ENCODE peak calls at places on chromosomes 11 and 22, in eight cellular contexts. P is NAMALWA; D is ureter; N is skeletal muscle cell; W is T-helper 2 cell; M is stimulated activated CD8-positive, alpha-beta memory T cell treated with anti-CD3 and anti-CD28 coated beads, Interleukin-7, amount 100 ng/mL, for 48 hours; X is tibial artery; L is HCT116. H is an unnamed sample.

GRCh38 chr11:75029836-75030631 is 41.3 kb downstream of the NEU3 start:
- DNase-seq in P (no peak), D (peak; percentile 24), N (no peak), W (no peak), M (no peak), X (no peak), L (no peak), H (peak; percentile 95)

GRCh38 chr11:62193954-62194353 is 3.9 kb downstream of the SCGB1D1 start:
- DNase-seq in P (no peak), D (no peak), N (no peak), W (no peak), M (no peak), X (no peak), L (no peak), H (no peak)

GRCh38 chr11:37394236-37394870 is 796.3 kb upstream of the RAG2 start:
- DNase-seq in P (peak; percentile 5), D (no peak), N (no peak), W (no peak), M (no peak), X (no peak), L (no peak), H (peak; percentile 69)

GRCh38 chr11:131691558-131692041 is 321.2 kb downstream of the NTM start:
- DNase-seq in P (no peak), D (no peak), N (no peak), W (no peak), M (peak; percentile 8), X (no peak), L (no peak), H (no peak)

GRCh38 chr11:110524227-110524626 is 94.5 kb downstream of the FDX1 start:
- DNase-seq in P (no peak), D (no peak), N (peak; percentile 85), W (no peak), M (no peak), X (no peak), L (no peak), H (no peak)

GRCh38 chr22:49303781-49304461 is 523.8 kb downstream of the BRD1 start:
- DNase-seq in P (no peak), D (peak; percentile 38), N (no peak), W (no peak), M (no peak), X (peak; percentile 40), L (no peak), H (no peak)

GRCh38 chr22:31911565-31912401 is 32.6 kb upstream of the YWHAH start:
- DNase-seq in P (no peak), D (no peak), N (no peak), W (no peak), M (no peak), X (no peak), L (no peak), H (no peak)

GRCh38 chr11:113349528-113349927 is 35.1 kb downstream of the TTC12 start:
- DNase-seq in P (no peak), D (no peak), N (no peak), W (no peak), M (no peak), X (no peak), L (no peak), H (no peak)

GRCh38 chr22:20456722-20457076 is 19.1 kb upstream of the SCARF2 start:
- DNase-seq in P (no peak), D (no peak), N (no peak), W (no peak), M (no peak), X (peak; percentile 34), L (no peak), H (no peak)

GRCh38 chr22:37496651-37497599 is 10.7 kb upstream of the MFNG start:
- DNase-seq in P (no peak), D (no peak), N (peak; percentile 64), W (no peak), M (no peak), X (no peak), L (no peak), H (no peak)

GRCh38 chr11:101336155-101336554 is 206.5 kb upstream of the PGR start:
- DNase-seq in P (no peak), D (no peak), N (no peak), W (no peak), M (no peak), X (no peak), L (no peak), H (no peak)

GRCh38 chr11:2804701-2805387 is 80.7 kb downstream of the CDKN1C start:
- DNase-seq in P (no peak), D (peak; percentile 40), N (no peak), W (no peak), M (no peak), X (no peak), L (no peak), H (no peak)

GRCh38 chr11:57979532-57980079 is 44.1 kb upstream of the OR9Q1 start:
- DNase-seq in P (no peak), D (no peak), N (no peak), W (no peak), M (no peak), X (no peak), L (no peak), H (no peak)

GRCh38 chr11:118694771-118695170 is 15.3 kb upstream of the TREH start:
- DNase-seq in P (no peak), D (no peak), N (no peak), W (no peak), M (no peak), X (no peak), L (no peak), H (no peak)

GRCh38 chr22:37345863-37346514 is 63.7 kb downstream of the CYTH4 start:
- DNase-seq in P (no peak), D (no peak), N (peak; percentile 82), W (no peak), M (no peak), X (no peak), L (no peak), H (no peak)

GRCh38 chr22:50473088-50473487 is 1.7 kb downstream of the SBF1 start:
- DNase-seq in P (peak; percentile 87), D (no peak), N (no peak), W (peak; percentile 36), M (no peak), X (no peak), L (peak; percentile 43), H (peak; percentile 15)

GRCh38 chr11:120832609-120833221 is 191.2 kb upstream of the TBCEL start:
- DNase-seq in P (no peak), D (no peak), N (no peak), W (no peak), M (no peak), X (no peak), L (no peak), H (no peak)

GRCh38 chr11:83115992-83116641 is 40.8 kb upstream of the PCF11 start:
- DNase-seq in P (no peak), D (no peak), N (no peak), W (no peak), M (no peak), X (no peak), L (no peak), H (no peak)

GRCh38 chr22:20531404-20532181 is 24.2 kb downstream of the MED15 start:
- DNase-seq in P (no peak), D (peak; percentile 78), N (peak; percentile 55), W (no peak), M (no peak), X (peak; percentile 88), L (peak; percentile 79), H (no peak)

GRCh38 chr11:70410276-70410675 is 11.9 kb downstream of the CTTN start:
- DNase-seq in P (no peak), D (no peak), N (no peak), W (no peak), M (no peak), X (no peak), L (no peak), H (no peak)

GRCh38 chr11:17353228-17354021 is 1.8 kb downstream of the NCR3LG1 start:
- DNase-seq in P (peak; percentile 66), D (peak; percentile 64), N (peak; percentile 31), W (peak; percentile 70), M (peak; percentile 59), X (peak; percentile 79), L (peak; percentile 54), H (peak; percentile 91)

GRCh38 chr11:119741369-119742262 is 12.6 kb upstream of the NECTIN1 start:
- DNase-seq in P (peak; percentile 48), D (no peak), N (no peak), W (no peak), M (no peak), X (no peak), L (no peak), H (peak; percentile 79)

GRCh38 chr11:11207428-11207827 is 145.6 kb downstream of the CSNK2A3 start:
- DNase-seq in P (peak; percentile 8), D (no peak), N (no peak), W (no peak), M (no peak), X (no peak), L (no peak), H (peak; percentile 2)

GRCh38 chr22:17634696-17635095 is 3.9 kb upstream of the BCL2L13 start:
- DNase-seq in P (no peak), D (no peak), N (no peak), W (no peak), M (no peak), X (no peak), L (no peak), H (no peak)

GRCh38 chr11:88051386-88051785 is 123.9 kb downstream of the RAB38 start:
- DNase-seq in P (no peak), D (no peak), N (peak; percentile 28), W (no peak), M (no peak), X (no peak), L (no peak), H (no peak)

GRCh38 chr11:61542024-61542461 is 33.5 kb downstream of the LRRC10B start:
- DNase-seq in P (no peak), D (no peak), N (no peak), W (no peak), M (no peak), X (no peak), L (no peak), H (no peak)

GRCh38 chr11:84264066-84264465 is 977.9 kb upstream of the CCDC90B start:
- DNase-seq in P (no peak), D (no peak), N (no peak), W (no peak), M (no peak), X (no peak), L (no peak), H (no peak)

GRCh38 chr11:70038034-70038834 is 39.9 kb upstream of the ANO1 start:
- DNase-seq in P (no peak), D (no peak), N (no peak), W (no peak), M (no peak), X (no peak), L (no peak), H (peak; percentile 70)

GRCh38 chr22:42340695-42341383 is 70.4 kb upstream of the TCF20 start:
- DNase-seq in P (no peak), D (no peak), N (no peak), W (no peak), M (no peak), X (no peak), L (no peak), H (no peak)

GRCh38 chr11:80899381-80899780 is 1458.6 kb upstream of the TENM4 start:
- DNase-seq in P (no peak), D (no peak), N (peak; percentile 2), W (no peak), M (no peak), X (no peak), L (no peak), H (peak; percentile 96)

GRCh38 chr11:9232482-9232881 is 32.7 kb downstream of the DENND5A start:
- DNase-seq in P (no peak), D (no peak), N (no peak), W (no peak), M (no peak), X (no peak), L (no peak), H (peak; percentile 18)

H was measured in OCI-M1.